ENCODE peak calls at places on chromosome 1, in six cellular contexts. A, Y, M, O, U and T are unnamed samples.

GRCh38 chr1:42735056-42735455 is 5.0 kb downstream of the CLDN19 start:
- DNase-seq in A (no peak), M (no peak), U (no peak), O (no peak), Y (no peak), T (no peak)

GRCh38 chr1:228871314-228872061 is 136.2 kb downstream of the RHOU start:
- DNase-seq in U (no peak), M (no peak), O (no peak), Y (no peak), A (no peak), T (no peak)

GRCh38 chr1:220690140-220691038 is at the start of gene C1orf115:
- DNase-seq in U (peak), O (peak), A (peak), M (peak), Y (peak), T (peak)

GRCh38 chr1:43549921-43550597 is 19.4 kb downstream of the PTPRF start:
- DNase-seq in A (peak), O (no peak), U (peak), M (peak), Y (no peak), T (peak)

GRCh38 chr1:113981962-113982931 is 3.0 kb downstream of the OLFML3 start:
- DNase-seq in A (peak), M (peak), U (peak), O (no peak), Y (no peak), T (no peak)

GRCh38 chr1:32201011-32201855 is 838 bp downstream of the CCDC28B start:
- DNase-seq in Y (peak), O (peak), A (peak), M (peak), U (peak), T (peak)

GRCh38 chr1:17957588-17958267 is 149.9 kb upstream of the IGSF21 start:
- DNase-seq in U (no peak), M (no peak), O (no peak), Y (no peak), A (peak), T (no peak)

GRCh38 chr1:223364685-223365382 is 858 bp upstream of the SUSD4 start:
- DNase-seq in U (peak), A (no peak), M (no peak), Y (peak), O (no peak), T (peak)

GRCh38 chr1:56934400-56935080 is 31.3 kb downstream of the C8B start:
- DNase-seq in Y (no peak), U (no peak), M (no peak), A (no peak), O (no peak), T (no peak)

GRCh38 chr1:225863167-225863566 is 19.0 kb downstream of the TMEM63A start:
- DNase-seq in Y (no peak), U (no peak), O (no peak), A (no peak), M (no peak), T (no peak)

GRCh38 chr1:903721-904270 is 19.9 kb upstream of the SAMD11 start:
- DNase-seq in Y (no peak), O (no peak), A (no peak), M (peak), U (peak), T (peak)

GRCh38 chr1:181369416-181369815 is 113.9 kb upstream of the CACNA1E start:
- DNase-seq in U (no peak), O (no peak), M (no peak), A (no peak), Y (no peak), T (no peak)

GRCh38 chr1:206006946-206007345 is 3.8 kb upstream of the RAB7B start:
- DNase-seq in U (no peak), Y (no peak), M (no peak), O (no peak), A (no peak), T (no peak)

GRCh38 chr1:43443197-43443946 is 10.4 kb downstream of the HYI start:
- DNase-seq in O (no peak), M (peak), Y (no peak), A (no peak), U (no peak), T (no peak)

GRCh38 chr1:5447479-5448070 is 544.6 kb downstream of the NPHP4 start:
- DNase-seq in Y (no peak), O (no peak), U (no peak), M (no peak), A (no peak), T (no peak)

GRCh38 chr1:81756872-81757271 is 43.9 kb upstream of the ADGRL2 start:
- DNase-seq in Y (no peak), M (no peak), U (no peak), O (no peak), A (no peak), T (no peak)

GRCh38 chr1:248811514-248812490 is 13.9 kb downstream of the SH3BP5L start:
- DNase-seq in Y (no peak), U (no peak), A (no peak), O (no peak), M (no peak), T (no peak)

GRCh38 chr1:185561629-185562028 is 172.6 kb upstream of the HMCN1 start:
- DNase-seq in O (no peak), Y (no peak), U (no peak), A (no peak), M (no peak), T (no peak)

GRCh38 chr1:204357551-204357950 is 2.2 kb downstream of the PLEKHA6 start:
- DNase-seq in M (peak), U (peak), O (no peak), A (no peak), Y (no peak), T (no peak)

GRCh38 chr1:106494646-106495045 is 561.8 kb upstream of the PRMT6 start:
- DNase-seq in Y (no peak), O (no peak), U (no peak), A (no peak), M (no peak), T (no peak)

GRCh38 chr1:212792396-212792908 is 758 bp downstream of the TATDN3 start:
- DNase-seq in A (no peak), M (no peak), Y (no peak), U (no peak), O (no peak), T (no peak)

GRCh38 chr1:75996196-75996595 is 64.0 kb upstream of the ASB17 start:
- DNase-seq in M (no peak), Y (no peak), U (no peak), O (no peak), A (no peak), T (no peak)

GRCh38 chr1:58884706-58885661 is 101.1 kb upstream of the JUN start:
- DNase-seq in A (no peak), M (peak), U (no peak), O (no peak), Y (no peak), T (no peak)

GRCh38 chr1:9280015-9280860 is 12.5 kb upstream of the SPSB1 start:
- DNase-seq in U (no peak), Y (peak), A (no peak), O (no peak), M (peak), T (no peak)

GRCh38 chr1:227489572-227489971 is 73.8 kb upstream of the ZNF678 start:
- DNase-seq in O (no peak), Y (no peak), A (no peak), U (no peak), M (no peak), T (no peak)

GRCh38 chr1:20115479-20115878 is 3.9 kb downstream of the PLA2G2D start:
- DNase-seq in U (no peak), O (no peak), A (no peak), Y (no peak), M (no peak), T (no peak)

GRCh38 chr1:63320024-63320799 is 2.2 kb upstream of the FOXD3 start:
- DNase-seq in A (no peak), Y (no peak), M (no peak), U (no peak), O (no peak), T (no peak)

GRCh38 chr1:167936930-167937708 is at the start of gene MPC2:
- DNase-seq in Y (peak), U (peak), O (peak), M (peak), A (peak), T (peak)

DNA sequence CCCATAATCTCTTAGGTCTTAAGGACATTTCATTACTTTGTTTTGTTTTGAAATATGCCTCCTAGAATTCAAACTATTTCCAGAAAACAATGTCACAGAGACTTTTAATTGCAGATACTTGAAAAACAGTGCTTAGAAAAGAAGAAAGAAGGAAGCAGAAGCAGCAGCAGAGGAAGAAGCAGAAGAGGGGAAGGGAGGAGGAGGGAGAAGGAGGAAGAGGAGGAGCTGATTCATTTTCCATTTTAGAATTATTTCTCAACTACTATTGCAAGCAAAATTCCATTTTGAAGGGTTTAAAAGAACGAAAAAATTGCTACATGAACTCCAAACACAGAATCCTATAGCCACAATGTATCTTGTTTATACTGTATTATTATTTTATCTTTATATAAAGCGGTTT is 13.9 kb downstream of the RC3H1 start:
- DNase-seq in A (no peak), O (no peak), Y (no peak), U (no peak), M (no peak), T (no peak)
- H3K4me3 ChIP-seq in A (no peak), O (no peak), Y (no peak), U (no peak), M (no peak), T (no peak)

DNA sequence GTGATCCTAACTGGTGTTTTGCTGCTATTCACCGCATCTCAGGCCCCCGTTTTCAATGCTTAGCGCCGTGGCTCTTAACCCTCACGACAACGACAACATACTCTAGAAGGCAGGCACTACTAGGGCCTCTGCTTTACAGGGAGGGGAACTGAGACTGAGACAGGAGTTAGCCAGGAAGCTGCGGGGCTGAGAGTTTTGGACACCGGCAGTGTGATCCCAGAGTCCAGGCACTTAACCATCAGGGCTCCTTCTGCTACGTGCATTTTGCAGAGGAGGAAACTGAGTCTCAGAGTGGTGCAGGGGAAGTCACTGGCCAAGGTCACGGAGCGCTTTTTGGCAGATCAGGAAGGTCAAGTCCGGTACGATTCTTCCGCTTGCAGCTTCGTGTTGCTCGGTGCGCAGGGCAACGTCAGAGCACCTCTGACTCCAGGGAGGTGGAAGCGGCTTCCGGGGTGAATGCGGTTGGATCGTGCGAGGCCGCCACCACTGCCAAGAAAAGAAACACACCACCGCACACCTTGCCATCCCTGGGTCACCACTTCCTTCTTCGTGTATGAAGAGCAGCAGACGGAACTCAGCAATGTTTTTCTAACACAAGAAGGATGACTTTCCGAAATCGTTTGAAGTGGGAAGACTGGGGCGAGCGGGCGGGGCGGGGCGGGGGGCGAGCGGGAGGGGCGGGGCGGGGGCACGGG is 300.2 kb downstream of the RRAGC start:
- DNase-seq in A (peak), U (no peak), O (peak), Y (no peak), M (peak), T (no peak)
- H3K4me3 ChIP-seq in A (peak), U (peak), O (peak), Y (no peak), M (peak), T (no peak)

DNA sequence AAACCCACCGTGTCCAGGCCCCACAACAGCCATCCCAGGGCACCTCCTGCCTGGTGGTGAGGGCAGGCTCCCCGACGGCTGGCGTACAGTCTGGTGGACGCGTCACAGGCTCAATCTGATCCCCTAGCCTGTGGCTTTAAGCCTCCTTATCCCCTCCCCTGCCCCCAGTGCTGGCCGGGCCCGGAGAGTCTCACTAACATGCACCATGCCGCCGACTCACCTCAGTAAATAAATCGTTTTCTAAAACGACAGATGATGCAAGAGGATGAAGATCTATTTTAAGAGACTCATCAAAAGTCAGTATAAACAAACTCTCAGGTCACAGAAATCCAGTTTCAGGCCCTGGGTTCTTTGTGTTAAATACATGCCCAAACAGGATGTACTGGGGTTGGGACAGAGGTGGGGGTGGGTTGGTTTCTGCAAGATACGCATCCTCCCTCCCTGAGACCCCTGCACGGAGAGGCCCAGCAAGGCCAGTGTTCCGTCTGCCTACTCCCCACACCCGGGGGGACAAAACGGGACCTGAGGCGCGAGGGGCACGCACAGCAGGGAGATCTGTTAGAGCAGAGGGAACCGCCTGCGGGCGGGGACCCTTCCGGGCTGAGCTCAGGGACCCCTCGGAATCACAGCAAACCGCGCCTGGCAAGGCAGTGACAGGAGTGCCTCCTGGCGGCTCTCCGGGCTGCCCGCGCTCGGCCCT is 3.1 kb downstream of the PANK4 start:
- DNase-seq in M (no peak), U (no peak), Y (no peak), O (no peak), A (no peak), T (no peak)
- H3K4me3 ChIP-seq in M (no peak), U (no peak), Y (no peak), O (peak), A (no peak), T (no peak)

DNA sequence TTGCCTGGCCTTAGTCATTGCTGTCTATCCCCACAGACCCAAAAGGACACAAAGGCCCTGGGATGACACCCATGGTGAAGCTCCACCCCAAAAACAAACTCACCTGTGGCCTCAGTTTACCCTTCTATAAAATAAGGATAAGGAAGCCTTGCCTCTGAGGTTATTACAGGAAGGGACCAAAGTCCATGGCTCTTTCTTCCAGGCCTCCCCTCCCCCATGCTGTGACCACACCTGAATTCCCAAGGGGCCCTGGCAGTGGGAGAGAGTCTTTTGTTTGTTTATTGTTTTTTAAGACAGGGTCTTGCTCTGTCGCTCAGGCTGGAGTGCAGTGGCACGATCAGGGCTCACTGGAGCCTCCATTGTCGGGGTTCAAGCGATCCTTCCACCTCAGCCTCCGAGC is 10.5 kb upstream of the TNFRSF25 start:
- DNase-seq in A (no peak), M (no peak), U (no peak), Y (no peak), O (no peak), T (no peak)
- H3K4me3 ChIP-seq in A (no peak), M (no peak), U (no peak), Y (no peak), O (no peak), T (no peak)

DNA sequence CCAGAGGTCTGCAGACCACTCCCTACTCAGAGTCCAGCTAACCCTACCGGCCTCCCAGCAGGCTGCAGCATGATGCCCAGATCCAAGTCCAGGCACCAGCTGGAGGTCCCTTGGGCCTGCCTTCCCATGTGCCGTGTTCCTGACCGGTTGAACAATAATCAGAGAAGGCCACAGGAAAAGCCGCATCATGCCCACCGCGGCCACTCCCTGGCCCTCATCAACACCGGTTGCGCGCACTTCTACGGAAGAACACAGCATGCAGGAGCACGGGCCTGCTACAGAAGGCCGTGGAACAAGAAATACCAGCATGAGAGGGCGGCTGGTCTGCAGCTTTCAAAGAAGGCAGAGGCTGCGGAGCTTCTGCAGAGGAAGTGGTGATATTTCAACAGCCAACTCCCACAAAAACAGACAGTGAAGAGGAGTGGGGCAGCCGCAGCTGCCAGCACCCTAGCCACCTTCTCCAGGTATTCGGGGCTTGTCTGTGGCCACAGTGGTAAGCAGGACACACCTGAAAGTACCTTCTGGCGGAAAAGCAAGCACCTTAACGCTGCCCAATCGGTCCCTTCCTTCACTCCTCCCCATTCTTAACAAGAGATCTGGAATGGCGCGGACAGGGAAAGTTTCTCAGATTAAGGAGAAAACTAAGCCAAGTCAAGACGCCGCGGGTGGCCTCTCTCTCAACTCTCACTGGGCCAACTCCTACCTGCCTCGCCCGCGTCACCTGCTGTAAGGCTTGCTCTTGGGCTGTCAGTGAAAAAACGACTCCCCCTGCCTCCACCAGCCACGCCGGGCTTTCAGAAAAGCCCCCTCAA is 1.5 kb downstream of the PGBD5 start:
- DNase-seq in O (no peak), A (no peak), Y (no peak), U (no peak), M (no peak), T (no peak)
- H3K4me3 ChIP-seq in O (no peak), A (peak), Y (peak), U (peak), M (peak), T (peak)

GRCh38 chr1:154969246-154969645 is 1.3 kb downstream of the SHC1 start:
- DNase-seq in U (no peak), A (no peak), O (peak), Y (no peak), M (no peak), T (no peak)
- H3K4me3 ChIP-seq in U (no peak), A (peak), O (no peak), Y (peak), M (peak), T (no peak)

GRCh38 chr1:44730741-44731512 is at the start of gene RNU5D-1:
- DNase-seq in A (peak), O (peak), M (peak), U (peak), Y (peak), T (peak)
- H3K4me3 ChIP-seq in A (peak), O (peak), M (peak), U (peak), Y (peak), T (peak)

DNA sequence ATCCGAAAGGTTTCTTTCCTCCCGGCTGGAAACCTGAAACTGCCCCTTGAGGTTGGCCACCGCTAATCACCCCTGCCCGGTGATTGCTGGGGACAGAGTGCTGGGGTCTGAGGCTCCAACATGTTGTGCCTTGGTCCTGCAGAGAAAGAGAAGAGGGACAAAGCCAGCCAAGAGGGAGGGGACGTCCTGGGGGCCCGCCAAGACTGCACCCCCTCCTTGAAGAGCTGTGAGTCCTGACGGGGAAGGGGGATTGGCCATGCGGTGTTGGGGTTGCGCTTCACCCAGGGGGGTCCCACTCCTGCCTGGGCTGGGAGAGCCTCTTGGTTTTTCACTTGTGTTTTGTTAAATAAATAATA is 19.5 kb downstream of the LDLRAP1 start:
- DNase-seq in O (no peak), U (no peak), A (no peak), M (no peak), Y (no peak), T (no peak)
- H3K4me3 ChIP-seq in O (peak), U (no peak), A (no peak), M (no peak), Y (peak), T (no peak)